ENCODE peak calls at places on chromosome 20, in five cellular contexts. L is left ventricle myocardium inferior, Z is psoas muscle, E is body of pancreas, N is tibial nerve. T is an unnamed sample. For H3K4me1, the result is how much of the 10 kb centered on the place peaks cover.

GRCh38 chr20:8601542-8601912 is 467.4 kb upstream of the PLCB4 start:
- DNase-seq in L (no peak), Z (no peak), N (no peak), E (peak), T (no peak)

GRCh38 chr20:13349240-13349604 is 128.1 kb downstream of the ISM1 start:
- DNase-seq in N (no peak), E (no peak), Z (no peak), L (no peak), T (no peak)

GRCh38 chr20:37741560-37741959 is 47.7 kb downstream of the CTNNBL1 start:
- DNase-seq in L (no peak), Z (no peak), E (no peak), N (no peak), T (no peak)

GRCh38 chr20:64150756-64151633 is 13.3 kb upstream of the MYT1 start:
- DNase-seq in L (no peak), N (no peak), E (no peak), Z (no peak), T (no peak)

GRCh38 chr20:42986143-42986773 is 203.4 kb downstream of the PTPRT start:
- DNase-seq in N (no peak), Z (no peak), E (no peak), L (no peak), T (no peak)

GRCh38 chr20:3775457-3775856 is 5.8 kb downstream of the SPEF1 start:
- DNase-seq in L (no peak), Z (no peak), E (no peak), N (no peak), T (no peak)

GRCh38 chr20:53040678-53041674 is 68.8 kb downstream of the TSHZ2 start:
- DNase-seq in Z (peak), N (no peak), L (no peak), E (peak), T (peak)

GRCh38 chr20:54843891-54844290 is 368.5 kb downstream of the DOK5 start:
- DNase-seq in Z (no peak), N (no peak), E (no peak), L (no peak), T (no peak)

GRCh38 chr20:2759143-2759542 is 41.3 kb downstream of the CPXM1 start:
- DNase-seq in Z (no peak), E (no peak), L (no peak), N (no peak), T (no peak)

GRCh38 chr20:5127204-5127858 is 523 bp downstream of the CDS2 start:
- DNase-seq in N (peak), Z (peak), E (peak), L (peak), T (peak)

GRCh38 chr20:44041001-44041400 is 126.3 kb downstream of the TOX2 start:
- DNase-seq in N (no peak), E (no peak), Z (no peak), L (no peak), T (no peak)

GRCh38 chr20:37907677-37908397 is 4.9 kb downstream of the VSTM2L start:
- DNase-seq in E (no peak), L (no peak), N (no peak), Z (no peak), T (no peak)

GRCh38 chr20:5923493-5923892 is 26.8 kb downstream of the TRMT6 start:
- DNase-seq in L (no peak), E (no peak), Z (no peak), N (no peak), T (no peak)

GRCh38 chr20:8389381-8390368 is 257.6 kb downstream of the PLCB1 start:
- DNase-seq in L (no peak), N (no peak), E (no peak), Z (no peak), T (no peak)

GRCh38 chr20:2353231-2353630 is 27.5 kb upstream of the TGM6 start:
- DNase-seq in N (no peak), E (no peak), L (no peak), Z (no peak), T (no peak)

GRCh38 chr20:63626424-63627128 is at the start of gene GMEB2:
- DNase-seq in L (peak), N (peak), E (peak), Z (peak), T (peak)

GRCh38 chr20:32741151-32741550 is 2.1 kb downstream of the COMMD7 start:
- DNase-seq in Z (no peak), L (no peak), E (no peak), N (no peak), T (no peak)

GRCh38 chr20:49851991-49852390 is 39.4 kb downstream of the SLC9A8 start:
- DNase-seq in E (no peak), Z (no peak), L (no peak), N (no peak), T (peak)

GRCh38 chr20:4135385-4136077 is 120.2 kb upstream of the RNF24 start:
- DNase-seq in N (no peak), L (no peak), E (peak), Z (peak), T (no peak)

GRCh38 chr20:24497851-24498250 is 28.4 kb downstream of the SYNDIG1 start:
- DNase-seq in Z (no peak), L (no peak), N (no peak), E (peak), T (no peak)

GRCh38 chr20:60009826-60010616 is 51.8 kb downstream of the CDH26 start:
- DNase-seq in Z (no peak), E (no peak), L (no peak), N (no peak), T (no peak)

GRCh38 chr20:45367126-45367525 is 4.2 kb downstream of the SYS1 start:
- DNase-seq in L (no peak), N (no peak), E (no peak), Z (no peak), T (no peak)
- H3K4me1 ChIP-seq in L (under half), N (under half), E (under half), Z (under half), T (under half)

GRCh38 chr20:35165221-35166185 is 6.4 kb upstream of the PROCR start:
- DNase-seq in E (no peak), Z (no peak), N (no peak), L (no peak), T (no peak)
- H3K4me3 ChIP-seq in E (no peak), Z (no peak), N (no peak), L (no peak), T (no peak)

DNA sequence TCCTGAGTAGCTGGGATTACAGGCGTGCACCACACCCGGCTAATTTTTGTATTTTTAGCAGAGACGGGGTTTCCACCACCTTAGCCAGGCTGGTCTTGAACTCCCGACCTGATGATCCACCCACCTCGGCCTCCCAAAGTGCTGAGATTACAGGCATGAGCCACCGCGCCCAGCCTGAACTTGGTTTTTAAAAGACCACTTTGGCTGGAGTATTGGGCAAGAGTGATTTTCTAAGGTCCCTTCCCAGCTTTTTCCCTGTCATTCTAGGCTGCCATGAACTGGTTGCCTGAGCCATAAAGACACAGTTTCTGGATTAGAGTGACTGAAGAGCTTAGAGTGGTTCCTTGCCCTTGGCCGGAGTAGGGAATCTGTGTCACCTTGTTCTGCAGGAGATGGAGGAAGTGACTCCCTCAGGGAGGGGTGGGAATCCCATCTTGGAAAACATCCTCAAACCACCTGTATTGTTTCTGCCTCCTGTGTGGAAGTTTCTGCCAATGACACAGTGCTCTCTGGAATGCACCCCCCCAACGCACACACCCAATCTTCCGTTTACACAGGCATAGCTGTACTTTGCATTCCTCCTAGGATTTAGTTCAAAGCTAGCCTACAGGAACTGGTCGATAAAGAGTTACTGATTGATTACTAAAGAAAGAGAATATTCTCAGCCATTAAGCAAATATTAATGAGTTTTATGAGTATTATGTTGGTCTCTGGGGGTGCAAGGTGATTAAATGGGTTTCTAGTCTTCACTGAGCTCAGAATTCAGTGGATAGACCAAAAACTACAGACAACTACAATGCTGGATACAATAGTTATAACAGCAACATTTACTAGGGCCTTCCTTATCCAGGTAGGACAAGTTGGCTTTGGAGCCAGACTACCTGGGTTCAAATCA is 18.2 kb downstream of the BCL2L1 start:
- DNase-seq in L (peak), Z (no peak), E (peak), N (no peak), T (no peak)
- H3K4me1 ChIP-seq in L (half or more), Z (half or more), E (half or more), N (under half), T (half or more)

GRCh38 chr20:1317545-1318255 is 11.2 kb downstream of the SDCBP2 start:
- DNase-seq in L (no peak), Z (no peak), E (no peak), N (no peak), T (no peak)
- H3K4me3 ChIP-seq in L (no peak), Z (no peak), E (no peak), N (no peak), T (no peak)

DNA sequence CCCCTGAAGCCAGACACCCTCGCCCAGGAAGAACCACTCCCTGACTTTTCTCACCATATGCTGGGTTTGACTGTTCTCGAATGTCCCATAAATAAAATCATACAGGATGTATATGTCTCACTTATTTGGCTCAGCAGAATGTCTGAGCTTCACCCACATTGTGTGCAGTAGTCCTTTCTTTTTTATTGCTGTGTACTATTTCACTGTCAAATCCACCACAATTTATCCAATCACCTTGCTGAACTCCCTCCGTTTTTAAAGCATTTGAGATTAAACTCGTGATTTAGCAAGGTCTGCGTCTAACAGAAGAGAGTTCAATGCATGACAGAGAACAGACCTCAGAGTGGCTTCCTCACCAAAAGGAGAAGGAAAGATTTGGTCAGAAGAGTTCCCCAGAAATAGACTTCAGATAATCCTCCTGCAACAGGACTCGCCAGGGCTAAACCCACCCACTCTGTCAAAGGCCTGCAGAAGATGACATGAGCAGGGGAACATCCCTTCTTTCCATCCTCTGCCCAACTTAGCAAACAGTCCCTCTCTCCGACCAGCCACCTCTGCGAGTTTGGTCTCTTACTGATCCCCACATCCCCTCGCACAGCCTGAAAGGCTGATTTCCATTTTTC is 7.6 kb downstream of the NFATC2 start:
- DNase-seq in E (peak), L (no peak), Z (no peak), N (no peak), T (no peak)
- H3K4me1 ChIP-seq in E (under half), L (under half), Z (under half), N (under half), T (half or more)

DNA sequence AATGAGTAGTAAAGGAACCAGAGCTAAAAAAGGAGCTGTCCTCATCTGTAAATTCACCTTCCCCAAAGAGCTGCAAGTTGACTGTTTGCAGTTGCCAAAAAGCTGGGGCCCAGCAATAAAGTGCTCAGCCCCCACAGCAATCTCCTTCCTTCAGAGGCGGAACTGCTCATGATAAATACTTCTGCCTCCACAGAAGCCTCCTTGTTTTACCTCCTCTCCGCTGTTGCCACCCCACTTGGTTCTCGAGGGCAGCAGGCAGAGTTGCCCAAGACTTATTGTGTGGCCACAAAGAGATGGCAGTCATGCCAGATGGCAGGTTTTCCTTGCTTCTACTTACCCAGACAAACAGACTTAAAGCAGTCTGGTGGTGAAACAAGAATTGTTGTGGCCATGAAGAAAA is 66.3 kb downstream of the SLX4IP start:
- DNase-seq in Z (no peak), E (no peak), N (no peak), L (no peak), T (no peak)
- H3K4me3 ChIP-seq in Z (no peak), E (no peak), N (peak), L (no peak), T (peak)

GRCh38 chr20:36548704-36549627 is 7.6 kb downstream of the MYL9 start:
- DNase-seq in N (no peak), Z (no peak), E (no peak), L (no peak), T (no peak)

GRCh38 chr20:36547186-36548005 is 6.1 kb downstream of the MYL9 start:
- DNase-seq in Z (no peak), N (no peak), E (no peak), L (no peak), T (no peak)

GRCh38 chr20:36546111-36546736 is 4.9 kb downstream of the MYL9 start:
- DNase-seq in N (no peak), E (no peak), Z (no peak), L (no peak), T (no peak)

GRCh38 chr20:36549628-36549941 is 8.3 kb downstream of the MYL9 start:
- DNase-seq in E (no peak), L (no peak), N (no peak), Z (no peak), T (no peak)

GRCh38 chr20:36548006-36548315 is 6.6 kb downstream of the MYL9 start:
- DNase-seq in N (no peak), Z (no peak), L (no peak), E (no peak), T (no peak)
- H3K4me1 ChIP-seq in N (under half), Z (under half), L (half or more), E (under half), T (half or more)

GRCh38 chr20:48143435-48144081 is 358.3 kb upstream of the SULF2 start:
- DNase-seq in Z (no peak), E (no peak), L (no peak), N (no peak), T (no peak)

GRCh38 chr20:48147326-48147725 is 362.0 kb upstream of the SULF2 start:
- DNase-seq in N (no peak), E (no peak), L (no peak), Z (no peak), T (no peak)

GRCh38 chr20:48148020-48148419 is 362.7 kb upstream of the SULF2 start:
- DNase-seq in N (no peak), E (no peak), Z (no peak), L (no peak), T (no peak)

GRCh38 chr20:48148916-48149672 is 363.8 kb upstream of the SULF2 start:
- DNase-seq in N (no peak), Z (no peak), L (no peak), E (no peak), T (no peak)

DNA sequence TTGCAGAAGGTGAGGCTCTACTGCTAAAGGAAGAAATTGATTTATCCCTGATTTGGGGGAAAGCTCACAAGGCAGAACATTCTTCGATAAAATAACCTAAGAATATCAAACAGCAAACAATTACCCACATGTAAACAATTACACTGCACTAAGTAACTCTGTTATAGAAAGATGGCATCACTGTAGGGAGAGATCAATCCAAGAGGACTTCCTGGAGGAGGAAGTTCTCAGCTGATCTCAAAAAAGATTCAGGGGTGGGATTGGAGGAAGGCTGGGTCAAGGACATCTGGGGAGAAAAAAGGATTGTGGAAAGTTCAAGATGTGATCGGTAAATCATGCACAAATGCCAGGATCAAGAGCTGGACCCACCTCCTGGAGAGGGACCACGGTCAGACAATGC is 361.0 kb upstream of the SULF2 start:
- DNase-seq in Z (no peak), L (no peak), N (no peak), E (no peak), T (no peak)
- H3K4me3 ChIP-seq in Z (no peak), L (no peak), N (no peak), E (no peak), T (no peak)

T was measured in heart right ventricle.